ENCODE peak calls at places on chromosomes 7 and 10, in five cellular contexts. C, K, V, R and T are unnamed samples.

GRCh38 chr7:41103331-41103730 is 599.6 kb downstream of the INHBA start:
- DNase-seq in C (no peak), K (no peak), V (no peak), R (no peak), T (no peak)

GRCh38 chr7:768881-769504 is 41.9 kb upstream of the PRKAR1B start:
- DNase-seq in C (no peak), K (peak; percentile 91), V (no peak), R (no peak), T (no peak)

GRCh38 chr7:20352573-20353304 is 22.0 kb downstream of the ITGB8 start:
- DNase-seq in C (no peak), K (no peak), V (no peak), R (no peak), T (no peak)

GRCh38 chr10:96118604-96119450 is 11.3 kb upstream of the ZNF518A start:
- DNase-seq in C (no peak), K (no peak), V (no peak), R (no peak), T (no peak)

GRCh38 chr10:129784891-129785290 is 179.2 kb downstream of the EBF3 start:
- DNase-seq in C (no peak), K (no peak), V (no peak), R (no peak), T (no peak)

GRCh38 chr7:158449942-158450341 is 137.7 kb downstream of the PTPRN2 start:
- DNase-seq in C (no peak), K (no peak), V (no peak), R (no peak), T (no peak)

GRCh38 chr10:22607261-22607660 is 107.1 kb downstream of the PIP4K2A start:
- DNase-seq in C (no peak), K (no peak), V (no peak), R (no peak), T (no peak)

GRCh38 chr10:283916-284356 is 148.7 kb downstream of the ZMYND11 start:
- DNase-seq in C (no peak), K (no peak), V (no peak), R (no peak), T (no peak)

GRCh38 chr7:100675581-100676350 is 2.2 kb downstream of the GNB2 start:
- DNase-seq in C (peak; percentile 84), K (peak; percentile 96), V (no peak), R (peak; percentile 86), T (peak; percentile 93)

GRCh38 chr10:91251430-91252056 is 31.1 kb downstream of the PCGF5 start:
- DNase-seq in C (no peak), K (peak; percentile 14), V (peak; percentile 2), R (peak; percentile 52), T (peak; percentile 62)

GRCh38 chr10:77576007-77576367 is 61.6 kb downstream of the KCNMA1 start:
- DNase-seq in C (no peak), K (no peak), V (no peak), R (no peak), T (no peak)

GRCh38 chr10:77716943-77717735 is 79.5 kb upstream of the KCNMA1 start:
- DNase-seq in C (no peak), K (no peak), V (no peak), R (no peak), T (no peak)

GRCh38 chr7:158078161-158078910 is 509.3 kb downstream of the PTPRN2 start:
- DNase-seq in C (no peak), K (no peak), V (no peak), R (no peak), T (no peak)

GRCh38 chr7:34807548-34808340 is 149.7 kb downstream of the NPSR1 start:
- DNase-seq in C (no peak), K (no peak), V (no peak), R (no peak), T (no peak)

GRCh38 chr7:68063171-68063570 is 1066.5 kb downstream of the TYW1 start:
- DNase-seq in C (no peak), K (peak; percentile 49), V (no peak), R (no peak), T (no peak)

GRCh38 chr10:31129261-31129660 is 97.6 kb upstream of the ZNF438 start:
- DNase-seq in C (no peak), K (peak; percentile 23), V (peak; percentile 60), R (no peak), T (no peak)

GRCh38 chr10:24313233-24313632 is 104.3 kb downstream of the KIAA1217 start:
- DNase-seq in C (no peak), K (no peak), V (no peak), R (no peak), T (no peak)

GRCh38 chr7:128840326-128841170 is 10.3 kb downstream of the FLNC start:
- DNase-seq in C (no peak), K (peak; percentile 52), V (no peak), R (no peak), T (no peak)

GRCh38 chr7:38310601-38311057 is 37.2 kb upstream of the TARP start:
- DNase-seq in C (no peak), K (no peak), V (no peak), R (peak; percentile 57), T (no peak)

GRCh38 chr10:27947513-27947912 is 51.4 kb downstream of the ODAD2 start:
- DNase-seq in C (no peak), K (no peak), V (no peak), R (no peak), T (no peak)

GRCh38 chr10:24556746-24557742 is 166.6 kb downstream of the ARHGAP21 start:
- DNase-seq in C (no peak), K (peak; percentile 62), V (peak; percentile 66), R (no peak), T (no peak)

GRCh38 chr10:11557513-11557912 is 53.9 kb downstream of the USP6NL start:
- DNase-seq in C (no peak), K (no peak), V (no peak), R (no peak), T (no peak)

GRCh38 chr7:85065888-85066485 is 120.9 kb downstream of the SEMA3D start:
- DNase-seq in C (no peak), K (no peak), V (no peak), R (no peak), T (no peak)

GRCh38 chr10:106560925-106561640 is 603.4 kb downstream of the SORCS1 start:
- DNase-seq in C (no peak), K (no peak), V (no peak), R (no peak), T (no peak)

GRCh38 chr10:71467161-71467560 is 70.4 kb downstream of the CDH23 start:
- DNase-seq in C (no peak), K (no peak), V (no peak), R (no peak), T (no peak)

GRCh38 chr10:34305189-34305588 is 509.9 kb downstream of the PARD3 start:
- DNase-seq in C (no peak), K (peak; percentile 36), V (no peak), R (no peak), T (no peak)

GRCh38 chr10:68139451-68140272 is 30.4 kb downstream of the MYPN start:
- DNase-seq in C (no peak), K (no peak), V (no peak), R (no peak), T (no peak)

GRCh38 chr10:126147866-126148578 is 240.3 kb downstream of the ADAM12 start:
- DNase-seq in C (no peak), K (no peak), V (peak; percentile 40), R (no peak), T (no peak)

GRCh38 chr10:100600218-100600617 is 64.5 kb downstream of the HIF1AN start:
- DNase-seq in C (no peak), K (no peak), V (no peak), R (no peak), T (no peak)

GRCh38 chr7:18505870-18506460 is 10.4 kb downstream of the HDAC9 start:
- DNase-seq in C (no peak), K (no peak), V (no peak), R (no peak), T (no peak)

GRCh38 chr10:89147256-89147655 is 59.9 kb downstream of the CH25H start:
- DNase-seq in C (no peak), K (no peak), V (peak; percentile 95), R (no peak), T (no peak)

GRCh38 chr7:5525271-5526189 is 101.9 kb upstream of the TNRC18 start:
- DNase-seq in C (peak; percentile 55), K (peak; percentile 38), V (no peak), R (no peak), T (no peak)

GRCh38 chr7:20083781-20084180 is 133.4 kb downstream of the MACC1 start:
- DNase-seq in C (no peak), K (no peak), V (peak; percentile 34), R (no peak), T (no peak)

GRCh38 chr7:108347616-108348015 is 108.6 kb downstream of the NRCAM start:
- DNase-seq in C (no peak), K (peak; percentile 54), V (peak; percentile 3), R (no peak), T (no peak)